ENCODE peak calls at places on chromosomes 13 and 19, in six cellular contexts. Z is mucosa of descending colon; P is activated T-helper 1 cell treated with anti-CD3 and anti-CD28 coated beads, Interleukin-2, amount 50 U/mL, for 16 hours; B is GM13976; H is stimulated activated CD4-positive, alpha-beta T cell treated with anti-CD3 and anti-CD28 coated beads, TNF-alpha, amount 100 ng/mL, for 1 hour; S is A673. K is an unnamed sample.

GRCh38 chr13:35894636-35895035 is 236.5 kb downstream of the DCLK1 start:
- DNase-seq in Z (no peak), P (no peak), B (no peak), H (no peak), S (no peak), K (no peak)

GRCh38 chr13:105353654-105354053 is 1181.8 kb downstream of the EFNB2 start:
- DNase-seq in Z (no peak), P (no peak), B (no peak), H (no peak), S (no peak), K (no peak)

GRCh38 chr19:58079792-58080191 is 18.2 kb downstream of the ZSCAN18 start:
- DNase-seq in Z (no peak), P (no peak), B (no peak), H (no peak), S (no peak), K (no peak)

GRCh38 chr19:3868770-3869456 is at the start of gene ZFR2:
- DNase-seq in Z (no peak), P (no peak), B (no peak), H (peak; percentile 11), S (peak; percentile 52), K (no peak)

GRCh38 chr13:24716446-24716845 is 36.2 kb downstream of the ATP12A start:
- DNase-seq in Z (no peak), P (no peak), B (no peak), H (no peak), S (no peak), K (no peak)

GRCh38 chr19:36244066-36244465 is 29.2 kb downstream of the ZNF146 start:
- DNase-seq in Z (no peak), P (no peak), B (peak; percentile 12), H (no peak), S (no peak), K (no peak)

GRCh38 chr19:48646192-48646911 is 365 bp upstream of the CA11 start:
- DNase-seq in Z (peak; percentile 92), P (peak; percentile 87), B (peak; percentile 94), H (peak; percentile 85), S (peak; percentile 97), K (peak; percentile 87)

GRCh38 chr19:15010497-15011255 is 31.0 kb upstream of the SLC1A6 start:
- DNase-seq in Z (no peak), P (no peak), B (no peak), H (no peak), S (no peak), K (no peak)

GRCh38 chr19:46739290-46739771 is 6.5 kb upstream of the FKRP start:
- DNase-seq in Z (no peak), P (no peak), B (no peak), H (no peak), S (no peak), K (no peak)

GRCh38 chr13:40457844-40458243 is 208.6 kb downstream of the FOXO1 start:
- DNase-seq in Z (no peak), P (no peak), B (no peak), H (no peak), S (no peak), K (no peak)

GRCh38 chr13:29996316-29996715 is 145.9 kb upstream of the UBL3 start:
- DNase-seq in Z (no peak), P (no peak), B (no peak), H (no peak), S (no peak), K (no peak)

GRCh38 chr13:27374650-27375049 is 49.8 kb upstream of the GTF3A start:
- DNase-seq in Z (peak; percentile 62), P (no peak), B (peak; percentile 75), H (no peak), S (peak; percentile 82), K (peak; percentile 64)

GRCh38 chr19:49327878-49328544 is 3.0 kb upstream of the SLC6A16 start:
- DNase-seq in Z (no peak), P (peak; percentile 28), B (peak; percentile 63), H (peak; percentile 23), S (peak; percentile 44), K (no peak)

GRCh38 chr13:106796280-106797047 is 228.5 kb upstream of the ARGLU1 start:
- DNase-seq in Z (no peak), P (no peak), B (no peak), H (no peak), S (no peak), K (no peak)